ENCODE peak calls at places on chromosomes 7 and 10, in four cellular contexts. K, J, D and E are unnamed samples. For H3K4me1, the result is how much of the 10 kb centered on the place peaks cover.

GRCh38 chr7:158487546-158488224 is 99.9 kb downstream of the PTPRN2 start:
- DNase-seq in K (no peak), J (no peak), D (no peak), E (no peak)

GRCh38 chr7:33849004-33849403 is 56.3 kb upstream of the BMPER start:
- DNase-seq in K (no peak), J (no peak), D (no peak), E (no peak)

GRCh38 chr7:138658889-138659288 is 42.3 kb downstream of the SVOPL start:
- DNase-seq in K (no peak), J (no peak), D (no peak), E (no peak)

GRCh38 chr10:77293785-77294184 is 343.8 kb downstream of the KCNMA1 start:
- DNase-seq in K (no peak), J (no peak), D (peak), E (no peak)

GRCh38 chr7:85070967-85071628 is 115.8 kb downstream of the SEMA3D start:
- DNase-seq in K (no peak), J (no peak), D (no peak), E (no peak)

GRCh38 chr10:48607356-48608278 is 2.7 kb upstream of the ARHGAP22 start:
- DNase-seq in K (no peak), J (no peak), D (no peak), E (no peak)

GRCh38 chr7:73573791-73574190 is 4.6 kb downstream of the TBL2 start:
- DNase-seq in K (peak), J (no peak), D (no peak), E (no peak)

GRCh38 chr7:13990319-13990983 is 985 bp upstream of the ETV1 start:
- DNase-seq in K (peak), J (peak), D (peak), E (peak)

GRCh38 chr10:103720328-103720963 is 134.9 kb downstream of the SH3PXD2A start:
- DNase-seq in K (no peak), J (no peak), D (no peak), E (peak)

GRCh38 chr10:102148275-102148674 is 3.9 kb upstream of the NOLC1 start:
- DNase-seq in K (no peak), J (no peak), D (no peak), E (no peak)

GRCh38 chr7:73952266-73952665 is 75.7 kb upstream of the ELN start:
- DNase-seq in K (no peak), J (no peak), D (no peak), E (no peak)

GRCh38 chr7:51376420-51377092 is 59.9 kb upstream of the COBL start:
- DNase-seq in K (no peak), J (no peak), D (no peak), E (no peak)

GRCh38 chr10:69316313-69317059 is 38.2 kb downstream of the HK1 start:
- DNase-seq in K (no peak), J (peak), D (no peak), E (no peak)

GRCh38 chr7:104943502-104944343 is 70.3 kb upstream of the KMT2E start:
- DNase-seq in K (peak), J (peak), D (peak), E (peak)

GRCh38 chr10:94138391-94138790 is 144.7 kb downstream of the PLCE1 start:
- DNase-seq in K (no peak), J (no peak), D (no peak), E (no peak)

GRCh38 chr7:45659496-45660139 is 85.5 kb downstream of the ADCY1 start:
- DNase-seq in K (no peak), J (no peak), D (no peak), E (no peak)

GRCh38 chr10:102102421-102102820 is 17.7 kb downstream of the LDB1 start:
- DNase-seq in K (no peak), J (no peak), D (no peak), E (no peak)

GRCh38 chr7:112414855-112415490 is 35.3 kb upstream of the IFRD1 start:
- DNase-seq in K (no peak), J (no peak), D (peak), E (no peak)

GRCh38 chr7:106313456-106313891 is 28.7 kb upstream of the NAMPT start:
- DNase-seq in K (no peak), J (no peak), D (no peak), E (no peak)

GRCh38 chr10:12784646-12785045 is 216.9 kb downstream of the CCDC3 start:
- DNase-seq in K (no peak), J (no peak), D (no peak), E (no peak)

GRCh38 chr7:149882264-149883048 is 8.7 kb downstream of the ATP6V0E2 start:
- DNase-seq in K (no peak), J (peak), D (peak), E (no peak)

GRCh38 chr7:9023895-9024294 is 590.5 kb downstream of the NXPH1 start:
- DNase-seq in K (no peak), J (no peak), D (no peak), E (no peak)

GRCh38 chr10:114615600-114616007 is 42.5 kb downstream of the ABLIM1 start:
- DNase-seq in K (no peak), J (no peak), D (no peak), E (no peak)
- H3K4me1 ChIP-seq in K (under half), J (under half), D (under half), E (under half)

DNA sequence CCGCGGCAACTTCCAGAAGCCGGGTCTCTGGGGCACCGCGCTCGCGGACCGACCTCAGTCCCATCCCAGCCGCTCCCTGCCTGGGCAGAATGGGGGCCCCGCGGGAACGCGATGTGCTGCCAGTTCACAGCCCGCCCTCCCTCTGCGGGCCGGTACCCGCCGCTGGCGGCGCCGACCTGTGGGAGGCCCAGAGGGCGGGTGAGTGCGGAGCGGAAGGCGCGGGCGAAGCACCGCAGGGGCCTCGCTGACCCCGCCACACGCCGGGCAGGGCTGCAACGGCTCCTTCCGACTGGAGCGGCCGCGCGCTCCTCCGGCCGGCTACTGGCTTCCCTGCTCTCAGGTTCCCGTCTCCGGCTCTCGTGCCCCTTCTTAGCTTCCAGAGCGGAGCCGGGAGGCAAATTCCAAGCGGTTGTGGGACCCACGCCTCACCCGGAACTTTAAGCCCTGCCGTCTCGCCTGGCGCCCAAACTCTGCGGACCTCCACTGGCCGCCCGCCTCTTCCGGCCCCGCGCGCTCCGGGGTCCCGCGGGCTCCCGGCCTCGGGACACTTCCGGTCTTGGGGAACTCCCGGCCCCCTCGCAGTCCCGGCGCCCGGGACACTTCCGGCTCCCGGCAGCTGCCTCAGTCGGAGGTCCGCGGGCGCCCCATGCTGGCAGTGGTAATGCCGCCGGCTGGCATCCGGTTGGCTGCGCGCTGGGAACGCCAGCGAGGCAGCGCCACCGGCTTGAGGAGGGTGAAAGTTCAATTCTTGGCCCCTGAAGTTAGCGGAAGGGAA is at the start of gene CYREN:
- DNase-seq in K (peak), J (peak), D (peak), E (peak)
- TF ChIP-seq POLR2A in K (no peak), J (peak), D (peak), E (peak)

DNA sequence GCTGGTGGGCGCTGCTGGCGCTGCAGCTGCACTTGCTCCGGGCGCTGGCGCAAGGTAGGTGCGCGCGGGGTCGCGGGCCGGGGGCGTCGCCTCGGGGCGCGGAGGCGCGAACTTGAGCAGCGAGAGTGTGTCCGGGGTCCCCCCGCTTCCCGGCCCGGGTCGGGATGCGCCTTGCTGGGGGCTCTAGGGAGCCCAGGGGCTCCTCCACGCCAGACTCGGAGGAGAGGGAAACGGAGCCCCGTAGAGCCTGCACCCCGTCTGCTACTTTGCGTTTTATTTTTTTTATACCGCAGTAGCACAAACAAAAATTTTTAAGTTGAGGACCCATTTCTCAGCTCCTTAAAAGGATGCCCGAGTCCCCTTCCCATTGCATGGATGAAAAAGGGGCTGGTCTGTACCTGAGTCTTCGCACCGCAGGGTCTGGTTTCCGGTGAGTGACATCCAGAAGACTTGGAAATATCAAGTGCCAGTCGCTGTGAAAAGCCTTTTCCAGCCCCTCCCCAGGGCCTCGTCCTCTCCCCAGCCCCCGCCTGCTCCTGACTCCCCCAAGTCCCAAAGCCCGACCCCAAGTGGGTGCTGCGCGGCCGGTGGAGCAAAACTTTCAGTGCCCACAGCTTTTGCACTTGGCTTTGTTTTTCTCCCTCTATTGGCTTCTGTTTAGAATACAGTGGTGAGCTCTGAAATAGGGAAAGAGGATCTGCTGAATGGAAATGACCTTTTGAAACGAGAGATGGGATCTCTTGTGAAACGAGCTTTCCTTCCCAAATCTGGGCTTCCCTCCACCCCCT is 973 bp downstream of the SDK1 start:
- DNase-seq in K (peak), J (no peak), D (peak), E (no peak)
- TF ChIP-seq CTCF in K (no peak), J (peak), D (peak), E (peak)

GRCh38 chr7:129841465-129841864 is 111.3 kb downstream of the UBE2H start:
- DNase-seq in K (no peak), J (no peak), D (no peak), E (no peak)
- H3K4me1 ChIP-seq in K (half or more), J (under half), D (under half), E (under half)

GRCh38 chr10:124647421-124648130 is 96.6 kb downstream of the FAM53B start:
- DNase-seq in K (peak), J (peak), D (peak), E (peak)
- TF ChIP-seq POLR2A in K (no peak), J (no peak), D (no peak), E (no peak)

GRCh38 chr10:72375585-72375984 is 20.9 kb upstream of the DNAJB12 start:
- DNase-seq in K (no peak), J (no peak), D (no peak), E (no peak)

GRCh38 chr10:72370201-72370722 is 15.5 kb upstream of the DNAJB12 start:
- DNase-seq in K (no peak), J (no peak), D (no peak), E (no peak)

GRCh38 chr10:72379062-72379461 is 24.3 kb upstream of the DNAJB12 start:
- DNase-seq in K (no peak), J (no peak), D (no peak), E (no peak)

GRCh38 chr10:72379776-72380175 is 25.1 kb upstream of the DNAJB12 start:
- DNase-seq in K (no peak), J (no peak), D (no peak), E (peak)

DNA sequence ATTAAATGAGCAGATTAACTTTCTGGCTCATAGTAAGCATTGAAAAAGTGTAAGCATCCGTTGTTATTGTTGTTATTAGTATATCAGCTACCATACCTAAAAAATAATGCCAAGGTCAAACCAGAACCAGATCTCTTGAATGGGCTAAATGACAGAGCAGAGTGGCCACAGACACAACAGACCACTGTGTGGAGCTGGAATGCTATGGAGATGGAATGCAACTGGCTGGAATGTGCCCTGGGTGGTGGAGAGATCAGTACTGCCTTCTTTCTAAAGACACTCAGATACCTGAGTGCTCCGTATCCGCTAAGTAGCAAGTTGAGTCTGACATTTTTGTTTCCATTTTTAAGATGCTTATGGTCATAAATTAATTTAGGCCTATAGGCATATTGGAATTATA is 20.5 kb upstream of the DNAJB12 start:
- DNase-seq in K (no peak), J (no peak), D (no peak), E (no peak)
- TF ChIP-seq CTCF in K (no peak), J (no peak), D (no peak), E (no peak)

GRCh38 chr10:28555358-28555757 is 22.4 kb downstream of the WAC start:
- DNase-seq in K (no peak), J (no peak), D (no peak), E (no peak)
- H3K4me1 ChIP-seq in K (half or more), J (under half), D (half or more), E (under half)

DNA sequence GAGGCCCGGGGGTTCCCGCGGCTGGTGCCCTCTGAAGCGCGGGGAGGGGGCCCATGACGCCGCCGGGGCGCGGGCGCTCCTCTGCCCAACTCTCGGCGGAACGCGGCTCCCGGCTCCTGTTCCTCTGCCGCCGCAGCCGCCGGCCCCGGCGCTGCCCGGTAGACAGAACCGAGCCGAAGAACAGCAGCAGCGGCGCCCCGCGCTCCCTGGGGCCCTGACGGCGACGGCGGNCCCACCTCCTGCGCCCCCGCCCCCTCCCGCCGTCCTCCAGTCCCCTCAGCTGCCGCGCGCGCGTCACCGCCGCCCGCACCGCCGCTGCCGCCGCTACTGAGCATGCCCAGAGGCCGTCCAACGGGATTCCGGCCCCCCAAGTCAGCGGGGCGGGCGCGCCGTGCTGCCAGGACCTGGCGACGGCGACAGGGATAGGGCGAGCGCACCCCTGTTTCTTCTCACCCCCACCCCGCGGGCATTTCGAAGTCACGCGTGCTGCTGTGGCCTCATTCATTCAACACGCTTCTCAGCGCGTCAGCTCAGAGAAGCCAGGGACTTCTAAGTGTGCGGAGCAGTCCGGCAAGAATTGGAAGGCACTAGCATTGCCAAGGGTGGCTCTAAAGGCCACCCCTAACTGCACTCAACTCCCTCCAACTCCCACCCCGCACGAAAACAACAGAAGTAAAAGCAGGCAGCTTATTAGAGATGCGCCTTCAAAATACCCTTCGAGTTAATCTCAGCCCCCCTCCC is at the start of gene IPMK:
- DNase-seq in K (peak), J (peak), D (peak), E (peak)
- TF ChIP-seq POLR2A in K (no peak), J (peak), D (peak), E (peak)